ENCODE peak calls at places on chromosomes 6 and 20, in six cellular contexts. One of them, this sample, is unnamed.
A peak's percentile ranks its signal among the peaks of the same experiment; 100 is the strongest.

GRCh38 chr6:107267006-107267405 is 151.7 kb upstream of the BEND3 start:
- DNase-seq in HCT116: no peak
- DNase-seq in GM23248: no peak
- DNase-seq in neuronal stem cell: no peak
- DNase-seq in ascending aorta: no peak
- DNase-seq in A549: no peak
- DNase-seq in this sample: no peak

GRCh38 chr20:58922036-58922435 is 59.0 kb upstream of the NELFCD start:
- DNase-seq in GM23248: no peak
- DNase-seq in A549: no peak
- DNase-seq in HCT116: no peak
- DNase-seq in ascending aorta: no peak
- DNase-seq in neuronal stem cell: no peak
- DNase-seq in this sample: no peak

GRCh38 chr6:2784930-2785329 is 19.7 kb downstream of the WRNIP1 start:
- DNase-seq in neuronal stem cell: no peak
- DNase-seq in ascending aorta: no peak
- DNase-seq in A549: no peak
- DNase-seq in GM23248: no peak
- DNase-seq in HCT116: no peak
- DNase-seq in this sample: no peak

GRCh38 chr6:3208096-3208774 is 19.2 kb downstream of the TUBB2B start:
- DNase-seq in neuronal stem cell: no peak
- DNase-seq in HCT116: no peak
- DNase-seq in ascending aorta: peak; percentile 95
- DNase-seq in A549: no peak
- DNase-seq in GM23248: peak; percentile 98
- DNase-seq in this sample: peak; percentile 80

GRCh38 chr20:59749293-59749680 is 144.9 kb downstream of the PHACTR3 start:
- DNase-seq in GM23248: peak; percentile 96
- DNase-seq in ascending aorta: no peak
- DNase-seq in HCT116: no peak
- DNase-seq in A549: no peak
- DNase-seq in neuronal stem cell: no peak
- DNase-seq in this sample: no peak

GRCh38 chr6:12422848-12423247 is 132.7 kb downstream of the EDN1 start:
- DNase-seq in A549: no peak
- DNase-seq in HCT116: no peak
- DNase-seq in ascending aorta: peak; percentile 69
- DNase-seq in GM23248: peak; percentile 49
- DNase-seq in neuronal stem cell: no peak
- DNase-seq in this sample: no peak

GRCh38 chr6:107244742-107245470 is 129.6 kb upstream of the BEND3 start:
- DNase-seq in GM23248: no peak
- DNase-seq in neuronal stem cell: no peak
- DNase-seq in ascending aorta: no peak
- DNase-seq in HCT116: no peak
- DNase-seq in A549: no peak
- DNase-seq in this sample: no peak

GRCh38 chr6:105209950-105210706 is 30.3 kb upstream of the POPDC3 start:
- DNase-seq in GM23248: peak; percentile 93
- DNase-seq in A549: peak; percentile 4
- DNase-seq in HCT116: peak; percentile 38
- DNase-seq in neuronal stem cell: no peak
- DNase-seq in ascending aorta: no peak
- DNase-seq in this sample: no peak

GRCh38 chr6:86148586-86148985 is 505.9 kb upstream of the SYNCRIP start:
- DNase-seq in ascending aorta: no peak
- DNase-seq in GM23248: no peak
- DNase-seq in A549: no peak
- DNase-seq in neuronal stem cell: no peak
- DNase-seq in HCT116: no peak
- DNase-seq in this sample: no peak

GRCh38 chr20:35561268-35561667 is 19.4 kb downstream of the ERGIC3 start:
- DNase-seq in neuronal stem cell: peak; percentile 41
- DNase-seq in ascending aorta: no peak
- DNase-seq in HCT116: no peak
- DNase-seq in GM23248: peak; percentile 71
- DNase-seq in A549: peak; percentile 27
- DNase-seq in this sample: no peak

GRCh38 chr20:57707849-57708693 is 1.7 kb downstream of the PMEPA1 start:
- DNase-seq in GM23248: peak; percentile 51
- DNase-seq in ascending aorta: no peak
- DNase-seq in neuronal stem cell: no peak
- DNase-seq in HCT116: no peak
- DNase-seq in A549: no peak
- DNase-seq in this sample: no peak

GRCh38 chr20:57264908-57265648 is 1.4 kb downstream of the BMP7 start:
- DNase-seq in GM23248: no peak
- DNase-seq in A549: no peak
- DNase-seq in HCT116: no peak
- DNase-seq in neuronal stem cell: no peak
- DNase-seq in ascending aorta: no peak
- DNase-seq in this sample: no peak

GRCh38 chr6:130913119-130913518 is 85.9 kb downstream of the SMLR1 start:
- DNase-seq in A549: no peak
- DNase-seq in ascending aorta: no peak
- DNase-seq in HCT116: no peak
- DNase-seq in neuronal stem cell: no peak
- DNase-seq in GM23248: no peak
- DNase-seq in this sample: no peak

GRCh38 chr6:71468841-71469750 is 180.5 kb downstream of the OGFRL1 start:
- DNase-seq in GM23248: peak; percentile 92
- DNase-seq in A549: no peak
- DNase-seq in HCT116: no peak
- DNase-seq in ascending aorta: peak; percentile 80
- DNase-seq in neuronal stem cell: no peak
- DNase-seq in this sample: peak; percentile 27

GRCh38 chr6:159833556-159833955 is 33.5 kb downstream of the PNLDC1 start:
- DNase-seq in neuronal stem cell: no peak
- DNase-seq in HCT116: no peak
- DNase-seq in ascending aorta: peak; percentile 60
- DNase-seq in GM23248: peak; percentile 59
- DNase-seq in A549: no peak
- DNase-seq in this sample: no peak

GRCh38 chr20:6104493-6105188 is 18.2 kb downstream of the FERMT1 start:
- DNase-seq in HCT116: no peak
- DNase-seq in ascending aorta: no peak
- DNase-seq in GM23248: peak; percentile 50
- DNase-seq in A549: no peak
- DNase-seq in neuronal stem cell: no peak
- DNase-seq in this sample: no peak

GRCh38 chr6:10759884-10760329 is 12.3 kb downstream of the TMEM14B start:
- DNase-seq in neuronal stem cell: no peak
- DNase-seq in GM23248: peak; percentile 92
- DNase-seq in A549: peak; percentile 40
- DNase-seq in HCT116: peak; percentile 78
- DNase-seq in ascending aorta: no peak
- DNase-seq in this sample: no peak

GRCh38 chr20:63686492-63687321 is 9.7 kb upstream of the TNFRSF6B start:
- DNase-seq in GM23248: peak; percentile 94
- DNase-seq in neuronal stem cell: no peak
- DNase-seq in HCT116: peak; percentile 57
- DNase-seq in ascending aorta: peak; percentile 86
- DNase-seq in A549: no peak
- DNase-seq in this sample: peak; percentile 55

GRCh38 chr6:16868968-16869367 is 107.7 kb upstream of the ATXN1 start:
- DNase-seq in ascending aorta: no peak
- DNase-seq in A549: no peak
- DNase-seq in GM23248: no peak
- DNase-seq in HCT116: no peak
- DNase-seq in neuronal stem cell: no peak
- DNase-seq in this sample: no peak

GRCh38 chr20:33262658-33263065 is 20.4 kb upstream of the BPIFB1 start:
- DNase-seq in GM23248: peak; percentile 80
- DNase-seq in HCT116: peak; percentile 62
- DNase-seq in A549: no peak
- DNase-seq in ascending aorta: no peak
- DNase-seq in neuronal stem cell: peak; percentile 38
- DNase-seq in this sample: no peak

GRCh38 chr20:47020231-47020630 is 125.6 kb downstream of the EYA2 start:
- DNase-seq in A549: no peak
- DNase-seq in ascending aorta: no peak
- DNase-seq in HCT116: no peak
- DNase-seq in neuronal stem cell: no peak
- DNase-seq in GM23248: no peak
- DNase-seq in this sample: no peak

GRCh38 chr20:47272893-47273590 is 83.5 kb downstream of the ZMYND8 start:
- DNase-seq in GM23248: peak; percentile 78
- DNase-seq in HCT116: peak; percentile 52
- DNase-seq in ascending aorta: peak; percentile 77
- DNase-seq in A549: peak; percentile 67
- DNase-seq in neuronal stem cell: peak; percentile 70
- DNase-seq in this sample: no peak

GRCh38 chr6:6915813-6916547 is 191.8 kb upstream of the RREB1 start:
- DNase-seq in GM23248: peak; percentile 70
- DNase-seq in A549: no peak
- DNase-seq in ascending aorta: peak; percentile 71
- DNase-seq in HCT116: no peak
- DNase-seq in neuronal stem cell: no peak
- DNase-seq in this sample: no peak

GRCh38 chr20:62406635-62407176 is 379 bp downstream of the CABLES2 start:
- DNase-seq in HCT116: no peak
- DNase-seq in A549: no peak
- DNase-seq in neuronal stem cell: no peak
- DNase-seq in ascending aorta: no peak
- DNase-seq in GM23248: no peak
- DNase-seq in this sample: no peak

GRCh38 chr6:49912193-49912592 is 45.9 kb upstream of the CRISP1 start:
- DNase-seq in HCT116: no peak
- DNase-seq in ascending aorta: no peak
- DNase-seq in GM23248: no peak
- DNase-seq in neuronal stem cell: no peak
- DNase-seq in A549: no peak
- DNase-seq in this sample: no peak
- H3K4me1 ChIP-seq in HCT116: no peaks in the 10 kb centered on the region
- H3K4me1 ChIP-seq in ascending aorta: no peaks in the 10 kb centered on the region
- H3K4me1 ChIP-seq in GM23248: no peaks in the 10 kb centered on the region
- H3K4me1 ChIP-seq in neuronal stem cell: no peaks in the 10 kb centered on the region
- H3K4me1 ChIP-seq in A549: no peaks in the 10 kb centered on the region
- H3K4me1 ChIP-seq in this sample: no peaks in the 10 kb centered on the region

GRCh38 chr6:42045538-42046460 is 4.5 kb upstream of the TAF8 start:
- DNase-seq in A549: no peak
- DNase-seq in ascending aorta: peak; percentile 93
- DNase-seq in GM23248: peak; percentile 45
- DNase-seq in neuronal stem cell: no peak
- DNase-seq in HCT116: peak; percentile 33
- DNase-seq in this sample: peak; percentile 33

GRCh38 chr6:42041131-42042055 is 8.9 kb upstream of the TAF8 start:
- DNase-seq in A549: no peak
- DNase-seq in ascending aorta: no peak
- DNase-seq in GM23248: no peak
- DNase-seq in neuronal stem cell: no peak
- DNase-seq in HCT116: no peak
- DNase-seq in this sample: no peak

GRCh38 chr6:42043787-42044475 is 6.4 kb upstream of the TAF8 start:
- DNase-seq in GM23248: peak; percentile 85
- DNase-seq in neuronal stem cell: peak; percentile 91
- DNase-seq in ascending aorta: peak; percentile 89
- DNase-seq in A549: peak; percentile 81
- DNase-seq in HCT116: peak; percentile 62
- DNase-seq in this sample: peak; percentile 41

GRCh38 chr6:42038811-42039408 is 11.4 kb upstream of the TAF8 start:
- DNase-seq in ascending aorta: no peak
- DNase-seq in neuronal stem cell: no peak
- DNase-seq in A549: no peak
- DNase-seq in GM23248: no peak
- DNase-seq in HCT116: no peak
- DNase-seq in this sample: no peak

DNA sequence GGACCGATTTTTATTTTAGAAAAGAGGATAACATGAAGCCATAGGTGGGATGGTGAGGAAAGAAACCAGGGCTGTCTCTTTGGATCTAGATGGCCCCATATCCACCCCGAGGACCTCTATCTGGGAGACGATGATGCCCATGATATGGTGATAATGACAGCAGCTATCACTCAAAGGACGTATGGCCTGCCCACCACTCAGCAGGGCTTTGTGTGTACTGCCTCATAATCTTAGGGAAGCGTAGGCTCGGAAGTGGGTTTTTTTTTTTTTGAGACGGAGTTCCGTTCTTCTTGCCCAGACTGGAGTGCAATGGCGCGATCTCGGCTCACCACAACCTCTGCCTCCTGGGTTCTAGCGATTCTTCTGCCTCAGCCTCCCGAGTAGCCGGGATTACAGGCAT is 8.2 kb upstream of the TAF8 start:
- DNase-seq in A549: no peak
- DNase-seq in neuronal stem cell: no peak
- DNase-seq in ascending aorta: no peak
- DNase-seq in GM23248: no peak
- DNase-seq in HCT116: no peak
- DNase-seq in this sample: no peak
- H3K4me1 ChIP-seq in A549: peaks cover 60% of the 10 kb centered on the region
- H3K4me1 ChIP-seq in neuronal stem cell: peaks cover 29% of the 10 kb centered on the region
- H3K4me1 ChIP-seq in ascending aorta: peaks cover 29% of the 10 kb centered on the region
- H3K4me1 ChIP-seq in GM23248: no peaks in the 10 kb centered on the region
- H3K4me1 ChIP-seq in HCT116: peaks cover 21% of the 10 kb centered on the region
- H3K4me1 ChIP-seq in this sample: peaks cover 19% of the 10 kb centered on the region

DNA sequence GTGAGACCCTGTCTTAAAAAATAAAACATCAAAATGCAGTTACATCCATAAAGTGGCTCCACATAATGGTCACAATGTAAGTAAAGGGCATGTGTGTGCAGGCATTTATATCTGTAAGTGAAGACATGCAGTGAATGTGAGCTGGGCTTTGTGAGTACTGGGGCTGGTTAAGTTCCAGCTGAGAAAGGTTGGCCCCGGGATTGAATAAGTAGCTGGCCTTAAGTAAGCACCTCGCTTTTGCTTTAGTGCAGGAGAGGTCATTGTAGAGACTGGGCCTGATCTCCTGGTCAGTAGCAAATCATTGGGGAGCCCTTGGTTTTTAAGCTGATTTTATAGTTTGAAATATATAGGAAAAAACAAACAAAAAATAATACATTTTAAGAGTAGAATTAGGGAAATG is 8.1 kb downstream of the QKI start:
- DNase-seq in ascending aorta: no peak
- DNase-seq in A549: no peak
- DNase-seq in GM23248: no peak
- DNase-seq in HCT116: no peak
- DNase-seq in neuronal stem cell: no peak
- DNase-seq in this sample: no peak
- H3K4me1 ChIP-seq in ascending aorta: peaks cover 51% of the 10 kb centered on the region
- H3K4me1 ChIP-seq in A549: peaks cover 50% of the 10 kb centered on the region
- H3K4me1 ChIP-seq in GM23248: peaks cover 58% of the 10 kb centered on the region
- H3K4me1 ChIP-seq in HCT116: peaks cover under 1% of the 10 kb centered on the region
- H3K4me1 ChIP-seq in neuronal stem cell: peaks cover 18% of the 10 kb centered on the region
- H3K4me1 ChIP-seq in this sample: peaks cover 85% of the 10 kb centered on the region

DNA sequence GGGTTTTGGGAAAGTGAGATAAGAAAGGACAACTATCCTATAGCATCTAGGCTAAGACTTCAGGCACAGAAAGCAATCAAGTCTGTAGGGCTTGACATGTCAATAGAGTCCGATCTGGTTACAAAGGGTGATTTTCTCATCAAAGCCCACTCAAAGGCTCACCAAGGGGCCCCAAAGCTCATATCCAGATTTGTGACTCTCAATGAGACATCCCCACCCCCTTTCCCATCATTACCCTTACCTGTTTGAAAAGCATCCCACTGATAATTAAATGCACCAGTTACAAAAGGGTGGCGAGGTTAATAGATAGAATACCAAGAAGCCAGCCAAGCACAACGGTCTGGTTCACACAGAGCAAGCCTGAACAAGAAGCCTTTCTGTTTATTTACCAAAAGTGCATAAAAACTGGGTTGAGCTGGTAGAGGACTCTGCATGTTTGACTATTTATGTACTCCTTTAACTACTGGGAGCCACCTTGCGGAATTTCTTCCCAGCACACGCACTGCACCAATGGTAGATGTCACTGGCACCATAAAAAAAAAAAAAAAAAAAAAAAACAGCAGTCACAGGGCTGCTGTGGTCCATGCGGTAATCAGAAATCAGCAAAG is 6.1 kb downstream of the JAG1 start:
- DNase-seq in GM23248: no peak
- DNase-seq in ascending aorta: no peak
- DNase-seq in A549: no peak
- DNase-seq in neuronal stem cell: peak; percentile 73
- DNase-seq in HCT116: no peak
- DNase-seq in this sample: no peak
- H3K4me1 ChIP-seq in GM23248: peaks cover 9% of the 10 kb centered on the region
- H3K4me1 ChIP-seq in ascending aorta: peaks cover 55% of the 10 kb centered on the region
- H3K4me1 ChIP-seq in A549: peaks cover 75% of the 10 kb centered on the region
- H3K4me1 ChIP-seq in neuronal stem cell: peaks cover 63% of the 10 kb centered on the region
- H3K4me1 ChIP-seq in HCT116: peaks cover 25% of the 10 kb centered on the region
- H3K4me1 ChIP-seq in this sample: peaks cover 37% of the 10 kb centered on the region